ENCODE peak calls at places on chromosomes 5 and 9, in seven cellular contexts. J is CD8-positive, alpha-beta T cell; X is AG04449; A is Caco-2; G is K562; O is ovary; W is lower lobe of right lung. E is an unnamed sample.

GRCh38 chr5:14864181-14864812 is 7.3 kb downstream of the ANKH start:
- DNase-seq in J (no peak), X (no peak), A (no peak), G (no peak), O (no peak), W (no peak), E (no peak)

GRCh38 chr5:132981288-132981687 is 17.9 kb upstream of the AFF4 start:
- DNase-seq in J (no peak), X (no peak), A (no peak), G (peak; percentile 46), O (no peak), W (no peak), E (no peak)

GRCh38 chr5:43676083-43676840 is 73.3 kb downstream of the NNT start:
- DNase-seq in J (no peak), X (no peak), A (no peak), G (no peak), O (no peak), W (no peak), E (no peak)

GRCh38 chr5:113092683-113093082 is 116.1 kb downstream of the DCP2 start:
- DNase-seq in J (no peak), X (no peak), A (no peak), G (no peak), O (no peak), W (no peak), E (no peak)

GRCh38 chr9:122845116-122845515 is 16.7 kb upstream of the PDCL start:
- DNase-seq in J (no peak), X (no peak), A (no peak), G (no peak), O (no peak), W (no peak), E (no peak)

GRCh38 chr9:91729558-91729842 is 220.5 kb downstream of the ROR2 start:
- DNase-seq in J (no peak), X (no peak), A (no peak), G (no peak), O (no peak), W (no peak), E (no peak)

GRCh38 chr9:114082017-114082735 is 4.1 kb upstream of the AMBP start:
- DNase-seq in J (peak; percentile 70), X (peak; percentile 41), A (peak; percentile 93), G (peak; percentile 82), O (peak; percentile 89), W (peak; percentile 84), E (peak; percentile 79)

GRCh38 chr5:168001311-168001710 is 290.1 kb upstream of the WWC1 start:
- DNase-seq in J (no peak), X (no peak), A (no peak), G (no peak), O (no peak), W (no peak), E (no peak)

GRCh38 chr5:180050106-180050929 is 21.2 kb downstream of the RNF130 start:
- DNase-seq in J (no peak), X (no peak), A (no peak), G (no peak), O (no peak), W (no peak), E (no peak)

GRCh38 chr9:6611891-6612290 is 33.6 kb downstream of the GLDC start:
- DNase-seq in J (no peak), X (no peak), A (no peak), G (no peak), O (no peak), W (no peak), E (no peak)

GRCh38 chr5:153542536-153542935 is 52.1 kb downstream of the GRIA1 start:
- DNase-seq in J (no peak), X (no peak), A (no peak), G (no peak), O (no peak), W (no peak), E (no peak)

GRCh38 chr9:129887210-129888084 is 52.2 kb downstream of the USP20 start:
- DNase-seq in J (peak; percentile 37), X (no peak), A (no peak), G (peak; percentile 64), O (no peak), W (no peak), E (no peak)

GRCh38 chr5:17248999-17249634 is 31.7 kb downstream of the BASP1 start:
- DNase-seq in J (no peak), X (peak; percentile 95), A (peak; percentile 70), G (no peak), O (no peak), W (no peak), E (no peak)

GRCh38 chr9:120187758-120188157 is 392.2 kb downstream of the CDK5RAP2 start:
- DNase-seq in J (no peak), X (no peak), A (no peak), G (peak; percentile 18), O (no peak), W (no peak), E (no peak)

GRCh38 chr5:163614787-163615186 is 109.4 kb downstream of the MAT2B start:
- DNase-seq in J (no peak), X (no peak), A (no peak), G (no peak), O (no peak), W (no peak), E (no peak)

GRCh38 chr5:95083606-95084005 is 201.3 kb downstream of the MCTP1 start:
- DNase-seq in J (no peak), X (no peak), A (no peak), G (no peak), O (no peak), W (no peak), E (no peak)

GRCh38 chr5:177349762-177350161 is 1.7 kb downstream of the LMAN2 start:
- DNase-seq in J (no peak), X (no peak), A (no peak), G (no peak), O (no peak), W (no peak), E (no peak)
- H3K4me3 ChIP-seq in J (no peak overlapping the region), X (peak overlapping the region; percentile 97), A (no peak overlapping the region), G (peak overlapping the region; percentile 81), O (no peak overlapping the region), W (peak overlapping the region; percentile 88), E (no peak overlapping the region)

GRCh38 chr9:105860526-105860925 is 166.2 kb downstream of the TMEM38B start:
- DNase-seq in J (no peak), X (no peak), A (no peak), G (no peak), O (no peak), W (no peak), E (no peak)

GRCh38 chr9:105858877-105859276 is 164.5 kb downstream of the TMEM38B start:
- DNase-seq in J (no peak), X (no peak), A (no peak), G (no peak), O (no peak), W (no peak), E (no peak)

GRCh38 chr9:105862002-105862401 is 167.7 kb downstream of the TMEM38B start:
- DNase-seq in J (no peak), X (no peak), A (no peak), G (no peak), O (no peak), W (no peak), E (no peak)

GRCh38 chr9:105858284-105858683 is 163.9 kb downstream of the TMEM38B start:
- DNase-seq in J (no peak), X (no peak), A (no peak), G (no peak), O (no peak), W (no peak), E (no peak)

DNA sequence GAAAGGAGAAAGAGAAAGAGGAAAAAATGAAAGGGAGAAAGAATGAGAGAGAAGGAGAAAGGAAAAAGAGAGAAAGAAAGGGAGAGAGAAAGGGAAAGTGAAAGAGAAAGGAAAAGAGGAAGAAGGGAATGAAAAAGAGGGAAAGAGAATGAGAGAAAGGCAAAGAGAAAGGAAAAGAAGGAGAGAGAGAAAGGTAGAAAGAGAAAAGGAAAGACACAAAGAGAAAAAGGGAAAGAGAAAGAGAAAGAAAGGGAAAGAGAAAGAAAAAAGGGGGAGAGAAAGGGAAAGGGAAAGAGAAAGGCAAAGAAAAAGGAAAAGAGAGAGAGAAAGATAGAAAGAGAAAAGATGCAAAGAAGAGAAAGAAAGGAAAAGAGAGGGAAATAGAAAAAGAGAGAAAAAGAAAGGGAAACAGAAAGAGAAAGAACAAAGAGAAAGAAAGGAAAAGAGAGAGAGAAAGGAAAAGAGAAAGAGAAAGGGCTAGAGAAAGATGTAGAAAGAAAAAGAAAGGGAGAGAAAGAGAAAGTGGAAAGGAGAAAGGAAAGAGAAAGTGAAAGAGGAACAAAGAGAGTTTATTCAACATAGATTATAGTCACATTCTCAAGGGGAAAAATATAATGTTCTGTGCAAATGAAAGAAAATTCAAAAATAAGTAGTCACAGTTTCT is 165.2 kb downstream of the TMEM38B start:
- DNase-seq in J (no peak), X (no peak), A (no peak), G (no peak), O (no peak), W (no peak), E (no peak)
- H3K4me3 ChIP-seq in J (no peak overlapping the region), X (no peak overlapping the region), A (no peak overlapping the region), G (no peak overlapping the region), O (no peak overlapping the region), W (no peak overlapping the region), E (no peak overlapping the region)

GRCh38 chr5:60810036-60810435 is 34.0 kb downstream of the ELOVL7 start:
- DNase-seq in J (no peak), X (no peak), A (no peak), G (no peak), O (no peak), W (no peak), E (no peak)
- H3K4me3 ChIP-seq in J (no peak overlapping the region), X (no peak overlapping the region), A (no peak overlapping the region), G (no peak overlapping the region), O (no peak overlapping the region), W (no peak overlapping the region), E (no peak overlapping the region)

GRCh38 chr9:127538849-127539258 is 73.2 kb upstream of the STXBP1 start:
- DNase-seq in J (no peak), X (no peak), A (no peak), G (no peak), O (no peak), W (no peak), E (no peak)

GRCh38 chr9:127540664-127541041 is 71.4 kb upstream of the STXBP1 start:
- DNase-seq in J (no peak), X (no peak), A (no peak), G (peak; percentile 41), O (no peak), W (peak; percentile 79), E (no peak)

GRCh38 chr9:127541176-127541575 is 70.9 kb upstream of the STXBP1 start:
- DNase-seq in J (no peak), X (no peak), A (no peak), G (no peak), O (no peak), W (no peak), E (no peak)

GRCh38 chr9:127539259-127539981 is 72.7 kb upstream of the STXBP1 start:
- DNase-seq in J (no peak), X (no peak), A (no peak), G (peak; percentile 43), O (no peak), W (no peak), E (no peak)

DNA sequence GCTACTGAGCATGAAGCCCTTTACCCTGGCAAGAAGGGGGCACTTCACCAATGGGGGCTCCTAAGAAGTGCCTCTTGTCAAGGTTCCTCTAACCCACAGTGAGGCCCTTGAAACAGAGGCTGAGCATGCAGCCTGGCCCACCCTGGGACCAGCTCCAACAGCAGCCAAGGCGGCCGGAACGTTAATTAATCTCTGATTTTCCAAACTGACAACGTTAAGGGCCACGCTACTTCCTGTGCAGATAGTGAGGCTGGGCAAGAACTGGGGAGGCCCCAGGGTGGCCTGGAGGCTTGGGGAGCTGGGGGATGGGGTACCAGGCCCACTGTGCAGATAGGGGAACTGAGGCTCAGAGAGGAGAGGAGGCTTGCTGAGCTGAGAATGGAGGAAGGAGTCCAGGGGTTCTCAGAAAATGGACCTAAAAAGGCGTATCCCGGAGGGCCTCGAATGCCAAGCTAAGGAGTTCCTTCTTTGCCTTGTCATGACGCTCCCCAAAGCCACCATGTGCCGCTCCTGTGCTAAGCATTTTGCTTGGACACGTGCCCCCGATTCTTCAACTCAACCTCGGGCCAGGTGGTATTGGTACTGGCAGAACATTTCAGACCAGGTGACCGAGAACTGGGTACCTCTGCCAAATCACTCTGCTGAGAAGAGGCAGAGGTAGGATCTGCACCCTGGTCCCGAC is 72.0 kb upstream of the STXBP1 start:
- DNase-seq in J (no peak), X (no peak), A (no peak), G (no peak), O (no peak), W (no peak), E (no peak)
- H3K4me3 ChIP-seq in J (no peak overlapping the region), X (no peak overlapping the region), A (no peak overlapping the region), G (no peak overlapping the region), O (no peak overlapping the region), W (no peak overlapping the region), E (no peak overlapping the region)

E was measured in iPS DF 6.9.